ENCODE peak calls at places on chromosomes 1 and 21, in four cellular contexts. V is SJSA1, A is tibial artery, E is bronchial epithelial cell. H is an unnamed sample. For H3K27me3, the result is how much of the 10 kb centered on the place peaks cover.

GRCh38 chr1:119160851-119161250 is 20.4 kb upstream of the WARS2 start:
- DNase-seq in V (no peak), A (no peak), E (peak), H (no peak)

GRCh38 chr21:44497641-44498243 is 42.3 kb downstream of the KRTAP10-1 start:
- DNase-seq in V (no peak), A (no peak), E (no peak), H (no peak)

GRCh38 chr1:30111431-30111830 is 612.0 kb downstream of the MATN1 start:
- DNase-seq in V (peak), A (no peak), E (peak), H (peak)

GRCh38 chr1:244969355-244970235 is 105.3 kb upstream of the HNRNPU start:
- DNase-seq in V (peak), A (peak), E (peak), H (no peak)

GRCh38 chr1:9780554-9781110 is 43.1 kb downstream of the CLSTN1 start:
- DNase-seq in V (no peak), A (no peak), E (peak), H (no peak)

GRCh38 chr1:73452522-73452921 is 745.5 kb downstream of the LRRIQ3 start:
- DNase-seq in V (no peak), A (no peak), E (peak), H (no peak)

GRCh38 chr1:50348449-50349241 is 74.6 kb downstream of the DMRTA2 start:
- DNase-seq in V (peak), A (no peak), E (peak), H (peak)

GRCh38 chr1:160171352-160171751 is 19.0 kb upstream of the CASQ1 start:
- DNase-seq in V (no peak), A (peak), E (peak), H (no peak)

GRCh38 chr1:153977250-153978240 is at the start of gene JTB:
- DNase-seq in V (peak), A (peak), E (peak), H (no peak)

GRCh38 chr1:185646202-185646683 is 87.9 kb upstream of the HMCN1 start:
- DNase-seq in V (peak), A (no peak), E (peak), H (peak)

GRCh38 chr1:234322979-234323378 is 50.3 kb upstream of the COA6 start:
- DNase-seq in V (no peak), A (no peak), E (peak), H (no peak)

GRCh38 chr1:32978854-32979253 is 14.2 kb upstream of the RNF19B start:
- DNase-seq in V (no peak), A (no peak), E (no peak), H (no peak)

GRCh38 chr21:33643658-33644311 is 1.5 kb downstream of the ITSN1 start:
- DNase-seq in V (peak), A (no peak), E (no peak), H (no peak)

GRCh38 chr1:24915819-24916602 is 14.1 kb downstream of the RUNX3 start:
- DNase-seq in V (no peak), A (no peak), E (no peak), H (no peak)

GRCh38 chr1:27098447-27099153 is 56.3 kb downstream of the SLC9A1 start:
- DNase-seq in V (no peak), A (peak), E (peak), H (no peak)

GRCh38 chr1:62276791-62277190 is 42.4 kb downstream of the KANK4 start:
- DNase-seq in V (no peak), A (no peak), E (peak), H (no peak)

GRCh38 chr1:193181526-193181925 is 4.9 kb downstream of the B3GALT2 start:
- DNase-seq in V (no peak), A (no peak), E (no peak), H (no peak)

GRCh38 chr1:236284291-236284711 is 2.5 kb upstream of the ERO1B start:
- DNase-seq in V (no peak), A (no peak), E (no peak), H (no peak)

GRCh38 chr1:99173900-99174299 is 90.4 kb upstream of the PLPPR4 start:
- DNase-seq in V (no peak), A (no peak), E (no peak), H (no peak)

GRCh38 chr1:115826642-115827041 is 14.3 kb downstream of the NHLH2 start:
- DNase-seq in V (no peak), A (no peak), E (no peak), H (no peak)

GRCh38 chr1:115827452-115827851 is 13.5 kb downstream of the NHLH2 start:
- DNase-seq in V (no peak), A (no peak), E (no peak), H (no peak)

GRCh38 chr1:115829947-115830346 is 11.0 kb downstream of the NHLH2 start:
- DNase-seq in V (peak), A (no peak), E (no peak), H (no peak)

GRCh38 chr1:115829023-115829674 is 11.8 kb downstream of the NHLH2 start:
- DNase-seq in V (peak), A (no peak), E (peak), H (peak)

GRCh38 chr1:115828101-115829022 is 12.6 kb downstream of the NHLH2 start:
- DNase-seq in V (no peak), A (no peak), E (no peak), H (no peak)
- H3K4me3 ChIP-seq in V (no peak), A (peak), E (peak), H (peak)

GRCh38 chr1:7632681-7633080 is 138.4 kb upstream of the VAMP3 start:
- DNase-seq in V (no peak), A (no peak), E (no peak), H (no peak)
- H3K27me3 ChIP-seq in V (under half), A (under half), E (under half), H (under half)

DNA sequence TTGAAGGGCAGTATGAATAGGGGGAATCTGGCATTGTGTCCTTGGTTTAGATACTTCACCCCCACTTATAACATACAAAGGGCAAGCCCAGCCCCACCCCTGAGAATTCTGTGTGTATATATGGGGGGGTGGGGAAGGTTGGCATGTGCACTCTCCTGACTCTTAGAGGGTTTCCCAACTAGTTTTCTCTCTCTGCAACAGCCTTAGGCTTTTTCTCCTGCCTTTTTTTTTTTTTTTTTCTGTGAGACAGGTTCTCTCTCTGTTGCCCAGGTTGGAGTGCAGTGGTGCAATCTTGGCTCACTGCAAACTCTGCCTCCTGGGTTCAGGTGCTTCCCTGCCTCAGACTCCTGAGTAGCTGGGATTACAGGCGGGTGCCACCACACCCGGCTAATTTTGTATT is 2.9 kb upstream of the ZBED6 start:
- DNase-seq in V (no peak), A (peak), E (peak), H (no peak)
- H3K4me3 ChIP-seq in V (no peak), A (no peak), E (no peak), H (no peak)

GRCh38 chr1:218347713-218348627 is 2.8 kb downstream of the TGFB2 start:
- DNase-seq in V (peak), A (no peak), E (peak), H (no peak)
- H3K27me3 ChIP-seq in V (under half), A (under half), E (under half), H (under half)

DNA sequence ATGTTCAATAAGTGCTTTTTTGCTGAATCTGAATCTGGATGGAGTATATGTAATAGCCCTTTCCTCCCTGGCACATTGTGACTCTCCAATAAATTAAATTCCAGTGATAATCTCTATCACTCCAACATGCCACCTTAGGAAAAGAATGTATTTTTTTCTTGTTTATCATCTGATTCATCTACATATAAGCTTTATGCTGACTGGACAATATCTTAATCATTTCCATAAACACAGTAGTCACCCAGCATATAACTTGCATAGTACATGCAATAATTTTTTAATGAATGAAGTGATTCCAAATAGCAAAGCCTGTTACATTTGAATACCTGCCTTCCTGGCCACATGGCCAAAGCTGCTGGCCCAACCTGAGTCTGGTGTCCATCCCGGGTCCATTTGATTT is 477.6 kb upstream of the USP24 start:
- DNase-seq in V (no peak), A (no peak), E (no peak), H (no peak)
- H3K4me3 ChIP-seq in V (no peak), A (no peak), E (no peak), H (no peak)

GRCh38 chr1:181319903-181320302 is 163.4 kb upstream of the CACNA1E start:
- DNase-seq in V (no peak), A (no peak), E (no peak), H (no peak)
- H3K27me3 ChIP-seq in V (under half), A (under half), E (under half), H (under half)

GRCh38 chr1:87450136-87450535 is 121.5 kb downstream of the LMO4 start:
- DNase-seq in V (no peak), A (no peak), E (no peak), H (no peak)
- H3K4me3 ChIP-seq in V (no peak), A (no peak), E (no peak), H (no peak)